ENCODE peak calls at places on chromosomes 11 and 22, in six cellular contexts. One of them, this sample, is unnamed.

GRCh38 chr11:8097062-8097814 is 16.2 kb downstream of the TUB start:
- DNase-seq in adipocyte: no peak
- DNase-seq in hepatocyte: no peak
- DNase-seq in mesenchymal stem cell: no peak
- DNase-seq in coronary artery: peak
- DNase-seq in activated gamma-delta T cell treated with Interleukin-2 at 50 U/mL for 16 hours: no peak
- DNase-seq in this sample: no peak

GRCh38 chr11:112042161-112042960 is 17.2 kb downstream of the DLAT start:
- DNase-seq in adipocyte: peak
- DNase-seq in coronary artery: no peak
- DNase-seq in activated gamma-delta T cell treated with Interleukin-2 at 50 U/mL for 16 hours: no peak
- DNase-seq in hepatocyte: no peak
- DNase-seq in mesenchymal stem cell: peak
- DNase-seq in this sample: no peak

GRCh38 chr22:38755911-38756532 is at the start of gene SUN2:
- DNase-seq in hepatocyte: peak
- DNase-seq in mesenchymal stem cell: peak
- DNase-seq in activated gamma-delta T cell treated with Interleukin-2 at 50 U/mL for 16 hours: peak
- DNase-seq in coronary artery: peak
- DNase-seq in adipocyte: peak
- DNase-seq in this sample: peak

GRCh38 chr22:48737461-48738203 is 1090.0 kb downstream of the BRD1 start:
- DNase-seq in coronary artery: no peak
- DNase-seq in activated gamma-delta T cell treated with Interleukin-2 at 50 U/mL for 16 hours: no peak
- DNase-seq in mesenchymal stem cell: no peak
- DNase-seq in hepatocyte: no peak
- DNase-seq in adipocyte: no peak
- DNase-seq in this sample: no peak

GRCh38 chr11:47437746-47438418 is 11.1 kb downstream of the RAPSN start:
- DNase-seq in hepatocyte: peak
- DNase-seq in adipocyte: no peak
- DNase-seq in activated gamma-delta T cell treated with Interleukin-2 at 50 U/mL for 16 hours: no peak
- DNase-seq in mesenchymal stem cell: no peak
- DNase-seq in coronary artery: no peak
- DNase-seq in this sample: no peak

GRCh38 chr22:23786752-23787599 is at the start of gene SMARCB1:
- DNase-seq in coronary artery: peak
- DNase-seq in activated gamma-delta T cell treated with Interleukin-2 at 50 U/mL for 16 hours: peak
- DNase-seq in hepatocyte: peak
- DNase-seq in mesenchymal stem cell: peak
- DNase-seq in adipocyte: peak
- DNase-seq in this sample: peak

GRCh38 chr11:92826136-92826535 is 143.3 kb upstream of the MTNR1B start:
- DNase-seq in coronary artery: no peak
- DNase-seq in mesenchymal stem cell: peak
- DNase-seq in hepatocyte: no peak
- DNase-seq in adipocyte: no peak
- DNase-seq in activated gamma-delta T cell treated with Interleukin-2 at 50 U/mL for 16 hours: no peak
- DNase-seq in this sample: no peak

GRCh38 chr11:9208726-9209501 is 56.2 kb downstream of the DENND5A start:
- DNase-seq in hepatocyte: no peak
- DNase-seq in coronary artery: no peak
- DNase-seq in activated gamma-delta T cell treated with Interleukin-2 at 50 U/mL for 16 hours: no peak
- DNase-seq in adipocyte: no peak
- DNase-seq in mesenchymal stem cell: no peak
- DNase-seq in this sample: no peak

GRCh38 chr22:17109976-17110375 is 11.2 kb downstream of the TMEM121B start:
- DNase-seq in coronary artery: no peak
- DNase-seq in mesenchymal stem cell: no peak
- DNase-seq in adipocyte: no peak
- DNase-seq in activated gamma-delta T cell treated with Interleukin-2 at 50 U/mL for 16 hours: no peak
- DNase-seq in hepatocyte: no peak
- DNase-seq in this sample: no peak

GRCh38 chr22:28112130-28112529 is 193.1 kb upstream of the PITPNB start:
- DNase-seq in mesenchymal stem cell: no peak
- DNase-seq in activated gamma-delta T cell treated with Interleukin-2 at 50 U/mL for 16 hours: no peak
- DNase-seq in hepatocyte: no peak
- DNase-seq in coronary artery: no peak
- DNase-seq in adipocyte: no peak
- DNase-seq in this sample: no peak

GRCh38 chr11:48142886-48143285 is 73.7 kb upstream of the OR4B1 start:
- DNase-seq in hepatocyte: no peak
- DNase-seq in activated gamma-delta T cell treated with Interleukin-2 at 50 U/mL for 16 hours: no peak
- DNase-seq in coronary artery: no peak
- DNase-seq in mesenchymal stem cell: no peak
- DNase-seq in adipocyte: no peak
- DNase-seq in this sample: no peak

GRCh38 chr11:29452131-29452530 is 564.7 kb downstream of the KCNA4 start:
- DNase-seq in coronary artery: no peak
- DNase-seq in adipocyte: peak
- DNase-seq in hepatocyte: no peak
- DNase-seq in mesenchymal stem cell: no peak
- DNase-seq in activated gamma-delta T cell treated with Interleukin-2 at 50 U/mL for 16 hours: no peak
- DNase-seq in this sample: no peak

GRCh38 chr11:118705111-118705741 is 25.8 kb upstream of the TREH start:
- DNase-seq in hepatocyte: no peak
- DNase-seq in mesenchymal stem cell: no peak
- DNase-seq in coronary artery: peak
- DNase-seq in adipocyte: no peak
- DNase-seq in activated gamma-delta T cell treated with Interleukin-2 at 50 U/mL for 16 hours: peak
- DNase-seq in this sample: no peak

GRCh38 chr11:134612416-134613030 is 200.5 kb upstream of the B3GAT1 start:
- DNase-seq in coronary artery: no peak
- DNase-seq in adipocyte: no peak
- DNase-seq in mesenchymal stem cell: no peak
- DNase-seq in activated gamma-delta T cell treated with Interleukin-2 at 50 U/mL for 16 hours: no peak
- DNase-seq in hepatocyte: no peak
- DNase-seq in this sample: no peak